ENCODE peak calls at places on chromosomes 12 and 14, in nine cellular contexts. One of them, this sample, is unnamed.

GRCh38 chr12:122097641-122098364 is 19.2 kb downstream of the MLXIP start:
- DNase-seq in tibial nerve: no peak
- DNase-seq in HepG2: peak; percentile 46
- DNase-seq in ovary: peak; percentile 75
- DNase-seq in stomach: peak; percentile 94
- DNase-seq in suprapubic skin: no peak
- DNase-seq in K562: peak; percentile 86
- DNase-seq in sigmoid colon: peak; percentile 65
- DNase-seq in A549: peak; percentile 92
- DNase-seq in this sample: peak; percentile 85

GRCh38 chr14:70981005-70981952 is 74.0 kb downstream of the PCNX1 start:
- DNase-seq in ovary: no peak
- DNase-seq in suprapubic skin: no peak
- DNase-seq in sigmoid colon: no peak
- DNase-seq in tibial nerve: no peak
- DNase-seq in stomach: no peak
- DNase-seq in K562: no peak
- DNase-seq in A549: no peak
- DNase-seq in HepG2: no peak
- DNase-seq in this sample: no peak

GRCh38 chr12:9606736-9607372 is 862 bp downstream of the KLRB1 start:
- DNase-seq in sigmoid colon: no peak
- DNase-seq in ovary: no peak
- DNase-seq in A549: no peak
- DNase-seq in K562: no peak
- DNase-seq in suprapubic skin: no peak
- DNase-seq in stomach: no peak
- DNase-seq in tibial nerve: no peak
- DNase-seq in HepG2: no peak
- DNase-seq in this sample: no peak

GRCh38 chr12:121278450-121279375 is 17.8 kb downstream of the CAMKK2 start:
- DNase-seq in A549: no peak
- DNase-seq in HepG2: no peak
- DNase-seq in stomach: no peak
- DNase-seq in ovary: peak; percentile 75
- DNase-seq in suprapubic skin: no peak
- DNase-seq in tibial nerve: peak; percentile 18
- DNase-seq in sigmoid colon: no peak
- DNase-seq in K562: peak; percentile 10
- DNase-seq in this sample: no peak

GRCh38 chr12:3077572-3078081 is 448 bp downstream of the TSPAN9 start:
- DNase-seq in A549: no peak
- DNase-seq in stomach: peak; percentile 34
- DNase-seq in HepG2: no peak
- DNase-seq in tibial nerve: no peak
- DNase-seq in sigmoid colon: peak; percentile 85
- DNase-seq in ovary: peak; percentile 75
- DNase-seq in K562: no peak
- DNase-seq in suprapubic skin: no peak
- DNase-seq in this sample: peak; percentile 31

GRCh38 chr12:11730299-11731041 is 81.0 kb downstream of the ETV6 start:
- DNase-seq in ovary: no peak
- DNase-seq in stomach: peak; percentile 84
- DNase-seq in HepG2: no peak
- DNase-seq in sigmoid colon: no peak
- DNase-seq in A549: no peak
- DNase-seq in tibial nerve: no peak
- DNase-seq in K562: no peak
- DNase-seq in suprapubic skin: no peak
- DNase-seq in this sample: peak; percentile 75

GRCh38 chr14:91344107-91344506 is 73.5 kb downstream of the CCDC88C start:
- DNase-seq in tibial nerve: no peak
- DNase-seq in ovary: no peak
- DNase-seq in suprapubic skin: no peak
- DNase-seq in K562: no peak
- DNase-seq in A549: no peak
- DNase-seq in stomach: no peak
- DNase-seq in HepG2: no peak
- DNase-seq in sigmoid colon: no peak
- DNase-seq in this sample: no peak

GRCh38 chr12:112537710-112538396 is 119.1 kb downstream of the PTPN11 start:
- DNase-seq in K562: no peak
- DNase-seq in HepG2: peak; percentile 56
- DNase-seq in A549: peak; percentile 23
- DNase-seq in ovary: no peak
- DNase-seq in sigmoid colon: no peak
- DNase-seq in stomach: no peak
- DNase-seq in tibial nerve: no peak
- DNase-seq in suprapubic skin: no peak
- DNase-seq in this sample: no peak

GRCh38 chr12:106733660-106734059 is 40.8 kb upstream of the RIC8B start:
- DNase-seq in ovary: no peak
- DNase-seq in HepG2: no peak
- DNase-seq in A549: no peak
- DNase-seq in sigmoid colon: no peak
- DNase-seq in tibial nerve: no peak
- DNase-seq in K562: no peak
- DNase-seq in suprapubic skin: no peak
- DNase-seq in stomach: no peak
- DNase-seq in this sample: no peak

GRCh38 chr12:75483411-75483810 is 2.9 kb downstream of the GLIPR1 start:
- DNase-seq in suprapubic skin: no peak
- DNase-seq in A549: no peak
- DNase-seq in stomach: no peak
- DNase-seq in ovary: no peak
- DNase-seq in K562: no peak
- DNase-seq in HepG2: no peak
- DNase-seq in sigmoid colon: no peak
- DNase-seq in tibial nerve: no peak
- DNase-seq in this sample: no peak

GRCh38 chr14:88995437-88996198 is 171.2 kb downstream of the TTC8 start:
- DNase-seq in K562: no peak
- DNase-seq in stomach: no peak
- DNase-seq in HepG2: no peak
- DNase-seq in A549: peak; percentile 83
- DNase-seq in sigmoid colon: no peak
- DNase-seq in ovary: no peak
- DNase-seq in suprapubic skin: no peak
- DNase-seq in tibial nerve: no peak
- DNase-seq in this sample: no peak

GRCh38 chr14:77272261-77272660 is 1.3 kb upstream of the NGB start:
- DNase-seq in sigmoid colon: no peak
- DNase-seq in K562: no peak
- DNase-seq in suprapubic skin: no peak
- DNase-seq in stomach: no peak
- DNase-seq in tibial nerve: no peak
- DNase-seq in A549: no peak
- DNase-seq in HepG2: no peak
- DNase-seq in ovary: no peak
- DNase-seq in this sample: no peak

GRCh38 chr12:92593734-92594402 is 108.9 kb upstream of the PLEKHG7 start:
- DNase-seq in HepG2: peak; percentile 54
- DNase-seq in tibial nerve: peak; percentile 26
- DNase-seq in A549: peak; percentile 97
- DNase-seq in stomach: peak; percentile 29
- DNase-seq in suprapubic skin: no peak
- DNase-seq in sigmoid colon: peak; percentile 61
- DNase-seq in K562: no peak
- DNase-seq in ovary: no peak
- DNase-seq in this sample: peak; percentile 39

GRCh38 chr12:20832911-20833310 is 22.4 kb downstream of the SLCO1B3 start:
- DNase-seq in K562: no peak
- DNase-seq in suprapubic skin: no peak
- DNase-seq in sigmoid colon: no peak
- DNase-seq in stomach: no peak
- DNase-seq in tibial nerve: no peak
- DNase-seq in HepG2: no peak
- DNase-seq in ovary: no peak
- DNase-seq in A549: peak; percentile 40
- DNase-seq in this sample: no peak

GRCh38 chr12:20830456-20830855 is 20.0 kb downstream of the SLCO1B3 start:
- DNase-seq in suprapubic skin: no peak
- DNase-seq in stomach: no peak
- DNase-seq in ovary: no peak
- DNase-seq in tibial nerve: no peak
- DNase-seq in A549: peak; percentile 39
- DNase-seq in HepG2: no peak
- DNase-seq in K562: no peak
- DNase-seq in sigmoid colon: no peak
- DNase-seq in this sample: no peak

DNA sequence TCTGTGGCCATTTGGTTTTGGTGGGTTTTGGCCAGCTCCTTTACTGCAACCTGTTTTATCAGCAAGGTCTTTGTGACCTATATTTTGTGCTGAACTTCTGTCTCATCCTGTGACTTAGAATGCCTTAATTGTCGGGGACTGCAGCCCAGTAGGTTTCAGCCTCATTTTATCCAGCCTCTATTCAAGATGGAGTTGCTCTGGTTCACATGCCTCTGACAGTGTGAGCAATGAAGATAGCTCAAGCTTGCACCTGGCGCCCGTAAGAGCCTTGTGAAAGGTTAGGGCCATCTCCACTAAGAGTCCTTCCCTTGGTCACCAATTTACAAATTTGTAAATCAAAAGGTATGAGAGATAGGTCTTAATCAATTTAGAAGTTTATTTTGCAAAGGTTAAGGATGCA is 19.4 kb downstream of the SLCO1B3 start:
- DNase-seq in tibial nerve: no peak
- DNase-seq in suprapubic skin: no peak
- DNase-seq in HepG2: no peak
- DNase-seq in ovary: no peak
- DNase-seq in sigmoid colon: no peak
- DNase-seq in K562: no peak
- DNase-seq in A549: no peak
- DNase-seq in stomach: no peak
- DNase-seq in this sample: no peak
- TF ChIP-seq EP300 in tibial nerve: no peak
- TF ChIP-seq EP300 in suprapubic skin: no peak
- TF ChIP-seq EP300 in HepG2: no peak
- TF ChIP-seq EP300 in ovary: no peak
- TF ChIP-seq EP300 in sigmoid colon: no peak
- TF ChIP-seq EP300 in K562: no peak
- TF ChIP-seq EP300 in A549: no peak
- TF ChIP-seq EP300 in stomach: no peak
- TF ChIP-seq EP300 in this sample: no peak

GRCh38 chr12:46260153-46260912 is 8.5 kb downstream of the SLC38A1 start:
- DNase-seq in HepG2: no peak
- DNase-seq in suprapubic skin: no peak
- DNase-seq in tibial nerve: no peak
- DNase-seq in ovary: no peak
- DNase-seq in sigmoid colon: no peak
- DNase-seq in A549: no peak
- DNase-seq in K562: no peak
- DNase-seq in stomach: no peak
- DNase-seq in this sample: no peak
- H3K27ac ChIP-seq in HepG2: no peak overlapping the region
- H3K27ac ChIP-seq in suprapubic skin: no peak overlapping the region
- H3K27ac ChIP-seq in tibial nerve: no peak overlapping the region
- H3K27ac ChIP-seq in ovary: no peak overlapping the region
- H3K27ac ChIP-seq in sigmoid colon: peak overlapping the region; percentile 81
- H3K27ac ChIP-seq in A549: no peak overlapping the region
- H3K27ac ChIP-seq in K562: peak overlapping the region; percentile 6
- H3K27ac ChIP-seq in stomach: no peak overlapping the region
- H3K27ac ChIP-seq in this sample: peak overlapping the region; percentile 47

GRCh38 chr14:81200041-81200440 is 20.7 kb downstream of the GTF2A1 start:
- DNase-seq in sigmoid colon: no peak
- DNase-seq in HepG2: no peak
- DNase-seq in suprapubic skin: no peak
- DNase-seq in stomach: no peak
- DNase-seq in K562: no peak
- DNase-seq in ovary: no peak
- DNase-seq in A549: no peak
- DNase-seq in tibial nerve: no peak
- DNase-seq in this sample: no peak
- TF ChIP-seq EP300 in sigmoid colon: no peak
- TF ChIP-seq EP300 in HepG2: no peak
- TF ChIP-seq EP300 in suprapubic skin: no peak
- TF ChIP-seq EP300 in stomach: no peak
- TF ChIP-seq EP300 in K562: no peak
- TF ChIP-seq EP300 in ovary: no peak
- TF ChIP-seq EP300 in A549: no peak
- TF ChIP-seq EP300 in tibial nerve: no peak
- TF ChIP-seq EP300 in this sample: no peak

GRCh38 chr14:69661194-69661537 is 49.8 kb downstream of the SUSD6 start:
- DNase-seq in sigmoid colon: no peak
- DNase-seq in K562: no peak
- DNase-seq in HepG2: no peak
- DNase-seq in A549: no peak
- DNase-seq in ovary: no peak
- DNase-seq in stomach: no peak
- DNase-seq in tibial nerve: no peak
- DNase-seq in suprapubic skin: no peak
- DNase-seq in this sample: no peak

GRCh38 chr14:69658664-69659261 is 47.4 kb downstream of the SUSD6 start:
- DNase-seq in ovary: no peak
- DNase-seq in suprapubic skin: no peak
- DNase-seq in stomach: no peak
- DNase-seq in sigmoid colon: no peak
- DNase-seq in HepG2: peak; percentile 64
- DNase-seq in K562: peak; percentile 55
- DNase-seq in tibial nerve: no peak
- DNase-seq in A549: no peak
- DNase-seq in this sample: no peak

GRCh38 chr14:69660344-69661193 is 49.2 kb downstream of the SUSD6 start:
- DNase-seq in sigmoid colon: no peak
- DNase-seq in ovary: no peak
- DNase-seq in stomach: no peak
- DNase-seq in A549: no peak
- DNase-seq in suprapubic skin: no peak
- DNase-seq in tibial nerve: no peak
- DNase-seq in K562: no peak
- DNase-seq in HepG2: no peak
- DNase-seq in this sample: no peak

GRCh38 chr14:69654109-69654508 is 42.7 kb downstream of the SUSD6 start:
- DNase-seq in A549: peak; percentile 54
- DNase-seq in K562: no peak
- DNase-seq in HepG2: no peak
- DNase-seq in sigmoid colon: no peak
- DNase-seq in suprapubic skin: no peak
- DNase-seq in ovary: no peak
- DNase-seq in stomach: no peak
- DNase-seq in tibial nerve: no peak
- DNase-seq in this sample: peak; percentile 54

GRCh38 chr14:69657961-69658360 is 46.6 kb downstream of the SUSD6 start:
- DNase-seq in stomach: peak; percentile 84
- DNase-seq in tibial nerve: no peak
- DNase-seq in A549: no peak
- DNase-seq in sigmoid colon: no peak
- DNase-seq in ovary: no peak
- DNase-seq in K562: no peak
- DNase-seq in HepG2: peak; percentile 63
- DNase-seq in suprapubic skin: no peak
- DNase-seq in this sample: peak; percentile 72
- H3K27ac ChIP-seq in stomach: peak overlapping the region; percentile 84
- H3K27ac ChIP-seq in tibial nerve: no peak overlapping the region
- H3K27ac ChIP-seq in A549: no peak overlapping the region
- H3K27ac ChIP-seq in sigmoid colon: peak overlapping the region; percentile 73
- H3K27ac ChIP-seq in ovary: no peak overlapping the region
- H3K27ac ChIP-seq in K562: peak overlapping the region; percentile 65
- H3K27ac ChIP-seq in HepG2: peak overlapping the region; percentile 67
- H3K27ac ChIP-seq in suprapubic skin: peak overlapping the region; percentile 84
- H3K27ac ChIP-seq in this sample: peak overlapping the region; percentile 73